ENCODE peak calls at places on chromosomes 6 and 20, in four cellular contexts. One of them, this sample, is unnamed.

GRCh38 chr6:124719951-124720350 is 242.3 kb upstream of the RNF217 start:
- DNase-seq in SK-N-SH: no peak
- DNase-seq in HCT116: no peak
- DNase-seq in HL-60: no peak
- DNase-seq in this sample: no peak

GRCh38 chr20:60011512-60012507 is 53.6 kb downstream of the CDH26 start:
- DNase-seq in HCT116: no peak
- DNase-seq in HL-60: no peak
- DNase-seq in SK-N-SH: no peak
- DNase-seq in this sample: no peak

GRCh38 chr6:99434702-99435530 is 9.8 kb upstream of the PNISR start:
- DNase-seq in SK-N-SH: peak; percentile 15
- DNase-seq in HCT116: peak; percentile 24
- DNase-seq in HL-60: no peak
- DNase-seq in this sample: no peak

GRCh38 chr6:149043476-149044130 is 273.9 kb upstream of the TAB2 start:
- DNase-seq in HL-60: peak; percentile 24
- DNase-seq in SK-N-SH: peak; percentile 65
- DNase-seq in HCT116: peak; percentile 45
- DNase-seq in this sample: no peak

GRCh38 chr20:50303573-50304500 is 113.2 kb downstream of the CEBPB start:
- DNase-seq in SK-N-SH: peak; percentile 76
- DNase-seq in HL-60: no peak
- DNase-seq in HCT116: no peak
- DNase-seq in this sample: no peak

GRCh38 chr6:44062105-44062770 is 65.0 kb downstream of the MRPL14 start:
- DNase-seq in HCT116: no peak
- DNase-seq in HL-60: no peak
- DNase-seq in SK-N-SH: no peak
- DNase-seq in this sample: no peak

GRCh38 chr20:51059862-51060261 is 37.0 kb upstream of the KCNG1 start:
- DNase-seq in HCT116: no peak
- DNase-seq in SK-N-SH: no peak
- DNase-seq in HL-60: no peak
- DNase-seq in this sample: no peak

GRCh38 chr6:42100029-42100901 is 42.2 kb downstream of the C6orf132 start:
- DNase-seq in HCT116: no peak
- DNase-seq in HL-60: no peak
- DNase-seq in SK-N-SH: no peak
- DNase-seq in this sample: no peak

GRCh38 chr6:66663127-66663526 is 956.1 kb upstream of the EYS start:
- DNase-seq in HCT116: no peak
- DNase-seq in SK-N-SH: no peak
- DNase-seq in HL-60: no peak
- DNase-seq in this sample: no peak

GRCh38 chr20:60210779-60211617 is 252.8 kb downstream of the CDH26 start:
- DNase-seq in HL-60: peak; percentile 29
- DNase-seq in HCT116: peak; percentile 23
- DNase-seq in SK-N-SH: peak; percentile 70
- DNase-seq in this sample: peak; percentile 73

GRCh38 chr6:163392533-163392932 is 22.0 kb upstream of the QKI start:
- DNase-seq in HL-60: no peak
- DNase-seq in HCT116: peak; percentile 15
- DNase-seq in SK-N-SH: no peak
- DNase-seq in this sample: no peak

GRCh38 chr20:15512916-15513315 is 1060.3 kb downstream of the KIF16B start:
- DNase-seq in HCT116: no peak
- DNase-seq in SK-N-SH: no peak
- DNase-seq in HL-60: no peak
- DNase-seq in this sample: no peak

GRCh38 chr6:46661500-46661899 is 8.7 kb downstream of the SLC25A27 start:
- DNase-seq in SK-N-SH: no peak
- DNase-seq in HL-60: no peak
- DNase-seq in HCT116: no peak
- DNase-seq in this sample: no peak
- TF ChIP-seq POLR2AphosphoS5 in SK-N-SH: no peak
- TF ChIP-seq POLR2AphosphoS5 in HL-60: no peak
- TF ChIP-seq POLR2AphosphoS5 in HCT116: no peak
- TF ChIP-seq POLR2AphosphoS5 in this sample: no peak

GRCh38 chr20:11826334-11826733 is 91.4 kb upstream of the BTBD3 start:
- DNase-seq in HCT116: no peak
- DNase-seq in SK-N-SH: no peak
- DNase-seq in HL-60: no peak
- DNase-seq in this sample: no peak

GRCh38 chr20:11822116-11822794 is 95.4 kb upstream of the BTBD3 start:
- DNase-seq in HL-60: no peak
- DNase-seq in HCT116: no peak
- DNase-seq in SK-N-SH: no peak
- DNase-seq in this sample: no peak
- TF ChIP-seq POLR2AphosphoS5 in HL-60: no peak
- TF ChIP-seq POLR2AphosphoS5 in HCT116: no peak
- TF ChIP-seq POLR2AphosphoS5 in SK-N-SH: no peak
- TF ChIP-seq POLR2AphosphoS5 in this sample: no peak

GRCh38 chr6:132025468-132025867 is 74.3 kb upstream of the CCN2 start:
- DNase-seq in HCT116: no peak
- DNase-seq in HL-60: no peak
- DNase-seq in SK-N-SH: no peak
- DNase-seq in this sample: no peak

GRCh38 chr6:132017921-132018320 is 66.7 kb upstream of the CCN2 start:
- DNase-seq in HCT116: no peak
- DNase-seq in SK-N-SH: no peak
- DNase-seq in HL-60: no peak
- DNase-seq in this sample: no peak

GRCh38 chr6:132023490-132023889 is 72.3 kb upstream of the CCN2 start:
- DNase-seq in HL-60: no peak
- DNase-seq in HCT116: peak; percentile 26
- DNase-seq in SK-N-SH: no peak
- DNase-seq in this sample: no peak

GRCh38 chr6:132021552-132022375 is 70.6 kb upstream of the CCN2 start:
- DNase-seq in SK-N-SH: no peak
- DNase-seq in HCT116: no peak
- DNase-seq in HL-60: no peak
- DNase-seq in this sample: no peak

GRCh38 chr6:132020138-132020551 is 69.0 kb upstream of the CCN2 start:
- DNase-seq in HCT116: no peak
- DNase-seq in SK-N-SH: no peak
- DNase-seq in HL-60: no peak
- DNase-seq in this sample: peak; percentile 28
- TF ChIP-seq POLR2AphosphoS5 in HCT116: no peak
- TF ChIP-seq POLR2AphosphoS5 in SK-N-SH: no peak
- TF ChIP-seq POLR2AphosphoS5 in HL-60: no peak
- TF ChIP-seq POLR2AphosphoS5 in this sample: no peak

DNA sequence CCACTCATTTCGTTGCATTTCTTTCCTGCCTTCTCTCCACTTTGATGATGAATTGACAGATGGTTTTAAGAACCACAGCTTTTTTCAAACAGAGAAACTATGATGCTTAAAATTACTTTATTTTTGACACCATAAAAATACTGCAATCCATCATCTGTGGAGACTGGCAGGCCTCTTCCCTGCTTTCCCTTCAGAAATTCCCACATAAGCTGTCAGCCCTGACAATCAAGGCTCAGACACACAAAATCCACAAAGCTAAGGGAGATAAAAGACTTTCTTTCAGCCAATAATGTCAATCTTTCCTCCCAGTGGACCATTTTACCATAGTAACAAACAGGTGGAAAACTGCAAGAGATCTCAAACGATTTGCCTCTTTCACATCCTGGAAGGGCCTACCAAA is 82.4 kb downstream of the IPCEF1 start:
- DNase-seq in HL-60: no peak
- DNase-seq in HCT116: no peak
- DNase-seq in SK-N-SH: no peak
- DNase-seq in this sample: no peak
- TF ChIP-seq POLR2AphosphoS5 in HL-60: no peak
- TF ChIP-seq POLR2AphosphoS5 in HCT116: no peak
- TF ChIP-seq POLR2AphosphoS5 in SK-N-SH: no peak
- TF ChIP-seq POLR2AphosphoS5 in this sample: no peak

GRCh38 chr6:35487653-35488516 is 9.0 kb downstream of the TEAD3 start:
- DNase-seq in HL-60: peak; percentile 83
- DNase-seq in HCT116: no peak
- DNase-seq in SK-N-SH: peak; percentile 74
- DNase-seq in this sample: peak; percentile 76
- TF ChIP-seq POLR2AphosphoS5 in HL-60: peak; percentile 86
- TF ChIP-seq POLR2AphosphoS5 in HCT116: no peak
- TF ChIP-seq POLR2AphosphoS5 in SK-N-SH: no peak
- TF ChIP-seq POLR2AphosphoS5 in this sample: no peak

GRCh38 chr20:49104365-49104648 is 58.2 kb downstream of the CSE1L start:
- DNase-seq in HCT116: no peak
- DNase-seq in HL-60: no peak
- DNase-seq in SK-N-SH: no peak
- DNase-seq in this sample: no peak
- TF ChIP-seq POLR2AphosphoS5 in HCT116: no peak
- TF ChIP-seq POLR2AphosphoS5 in HL-60: peak; percentile 56
- TF ChIP-seq POLR2AphosphoS5 in SK-N-SH: no peak
- TF ChIP-seq POLR2AphosphoS5 in this sample: no peak

GRCh38 chr20:56630086-56630493 is 984 bp downstream of the TFAP2C start:
- DNase-seq in SK-N-SH: peak; percentile 59
- DNase-seq in HCT116: peak; percentile 54
- DNase-seq in HL-60: peak; percentile 6
- DNase-seq in this sample: peak; percentile 85
- TF ChIP-seq POLR2AphosphoS5 in SK-N-SH: no peak
- TF ChIP-seq POLR2AphosphoS5 in HCT116: no peak
- TF ChIP-seq POLR2AphosphoS5 in HL-60: no peak
- TF ChIP-seq POLR2AphosphoS5 in this sample: peak; percentile 32

GRCh38 chr6:108592371-108593337 is 31.9 kb downstream of the FOXO3 start:
- DNase-seq in HL-60: peak; percentile 42
- DNase-seq in SK-N-SH: no peak
- DNase-seq in HCT116: no peak
- DNase-seq in this sample: no peak
- TF ChIP-seq POLR2AphosphoS5 in HL-60: peak; percentile 55
- TF ChIP-seq POLR2AphosphoS5 in SK-N-SH: no peak
- TF ChIP-seq POLR2AphosphoS5 in HCT116: no peak
- TF ChIP-seq POLR2AphosphoS5 in this sample: peak; percentile 43

This sample was measured in upper lobe of left lung.